ENCODE peak calls at places on chromosome 17, in seven cellular contexts. L is IMR-90, J is H1, W is neural progenitor cell, K is mesenchymal stem cell, P is H9, Q is fibroblast of lung. T is an unnamed sample.
A peak's percentile ranks its signal among the peaks of the same experiment; 100 is the strongest.

GRCh38 chr17:1713878-1714487 is 3.8 kb upstream of the TLCD2 start:
- DNase-seq in L (peak; percentile 32), J (peak; percentile 78), W (peak; percentile 86), K (peak; percentile 50), P (peak; percentile 93), Q (peak; percentile 55), T (peak; percentile 48)

GRCh38 chr17:33751702-33752065 is 458.6 kb upstream of the ASIC2 start:
- DNase-seq in L (no peak), J (no peak), W (peak; percentile 76), K (no peak), P (no peak), Q (no peak), T (peak; percentile 4)

GRCh38 chr17:20127660-20128413 is 118.7 kb downstream of the SPECC1 start:
- DNase-seq in L (peak; percentile 94), J (no peak), W (no peak), K (peak; percentile 57), P (no peak), Q (peak; percentile 93), T (peak; percentile 73)

GRCh38 chr17:58005031-58005727 is 1.9 kb downstream of the SRSF1 start:
- DNase-seq in L (peak; percentile 27), J (no peak), W (no peak), K (no peak), P (no peak), Q (no peak), T (peak; percentile 45)

GRCh38 chr17:62860962-62861873 is 53.1 kb upstream of the MARCHF10 start:
- DNase-seq in L (peak; percentile 13), J (peak; percentile 41), W (no peak), K (no peak), P (no peak), Q (no peak), T (no peak)

GRCh38 chr17:55299890-55300289 is 35.1 kb downstream of the HLF start:
- DNase-seq in L (no peak), J (no peak), W (no peak), K (no peak), P (no peak), Q (no peak), T (no peak)

GRCh38 chr17:29155235-29155965 is 24.8 kb downstream of the MYO18A start:
- DNase-seq in L (peak; percentile 61), J (no peak), W (no peak), K (peak; percentile 62), P (peak; percentile 76), Q (peak; percentile 48), T (peak; percentile 80)

GRCh38 chr17:33277436-33278100 is 15.5 kb downstream of the ASIC2 start:
- DNase-seq in L (no peak), J (no peak), W (peak; percentile 72), K (no peak), P (no peak), Q (no peak), T (peak; percentile 51)

GRCh38 chr17:77228224-77229215 is 87.8 kb downstream of the SEC14L1 start:
- DNase-seq in L (no peak), J (no peak), W (peak; percentile 50), K (no peak), P (no peak), Q (no peak), T (no peak)

GRCh38 chr17:38798614-38799500 is 499 bp downstream of the PIP4K2B start:
- DNase-seq in L (peak; percentile 35), J (no peak), W (peak; percentile 57), K (peak; percentile 67), P (peak; percentile 53), Q (peak; percentile 44), T (peak; percentile 74)

GRCh38 chr17:4152471-4152870 is 9.5 kb downstream of the CYB5D2 start:
- DNase-seq in L (peak; percentile 77), J (no peak), W (no peak), K (peak; percentile 40), P (no peak), Q (no peak), T (peak; percentile 92)

GRCh38 chr17:2214047-2214717 is 89.4 kb downstream of the SMG6 start:
- DNase-seq in L (peak; percentile 93), J (no peak), W (peak; percentile 43), K (peak; percentile 97), P (no peak), Q (peak; percentile 91), T (peak; percentile 97)

GRCh38 chr17:19546289-19547065 is 12.8 kb downstream of the SLC47A1 start:
- DNase-seq in L (no peak), J (no peak), W (peak; percentile 20), K (no peak), P (no peak), Q (no peak), T (peak; percentile 10)

GRCh38 chr17:3754458-3755334 is 31.0 kb downstream of the HASPIN start:
- DNase-seq in L (no peak), J (peak; percentile 99), W (peak; percentile 95), K (no peak), P (peak; percentile 100), Q (no peak), T (peak; percentile 58)

DNA sequence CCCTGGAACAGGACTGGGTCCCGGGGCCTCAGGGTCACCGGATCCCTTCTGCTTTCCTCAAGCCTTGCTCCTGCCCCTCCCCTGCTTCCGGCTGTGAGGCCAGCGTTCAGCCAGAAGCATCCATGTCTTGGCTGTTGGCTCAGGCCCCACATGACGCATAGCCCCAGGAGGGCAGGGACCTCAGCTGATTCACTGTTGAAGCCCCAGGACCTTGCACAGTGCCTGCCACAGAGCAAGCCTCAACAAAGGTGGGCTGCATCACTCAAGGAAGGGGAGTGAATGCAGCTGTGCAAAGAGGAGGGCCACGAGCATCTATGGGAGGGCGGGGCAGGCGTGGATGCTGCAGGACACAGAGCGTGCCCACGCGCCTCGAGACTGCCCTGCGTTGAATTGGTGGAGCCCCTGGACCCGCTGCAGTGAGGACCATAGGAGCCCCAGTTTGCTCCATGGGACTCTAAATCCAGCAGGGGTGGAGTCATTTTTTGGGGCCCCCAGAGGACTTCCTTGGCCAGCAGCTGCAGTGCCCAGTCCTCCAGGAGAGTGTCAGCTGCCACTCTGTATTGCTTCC is 28.2 kb upstream of the ITGA3 start:
- DNase-seq in L (peak; percentile 96), J (no peak), W (no peak), K (peak; percentile 95), P (peak; percentile 70), Q (peak; percentile 93), T (peak; percentile 97)
- H3K9ac ChIP-seq in L (peak overlapping the region; percentile 46), J (no peak overlapping the region), W (no peak overlapping the region), K (peak overlapping the region; percentile 77), P (no peak overlapping the region), Q (peak overlapping the region; percentile 44), T (peak overlapping the region; percentile 71)

GRCh38 chr17:30975042-30975820 is 4.4 kb downstream of the RNF135 start:
- DNase-seq in L (no peak), J (no peak), W (no peak), K (no peak), P (peak; percentile 20), Q (no peak), T (no peak)

GRCh38 chr17:30969989-30970680 is 704 bp upstream of the RNF135 start:
- DNase-seq in L (no peak), J (peak; percentile 56), W (peak; percentile 54), K (no peak), P (peak; percentile 60), Q (peak; percentile 59), T (peak; percentile 53)

DNA sequence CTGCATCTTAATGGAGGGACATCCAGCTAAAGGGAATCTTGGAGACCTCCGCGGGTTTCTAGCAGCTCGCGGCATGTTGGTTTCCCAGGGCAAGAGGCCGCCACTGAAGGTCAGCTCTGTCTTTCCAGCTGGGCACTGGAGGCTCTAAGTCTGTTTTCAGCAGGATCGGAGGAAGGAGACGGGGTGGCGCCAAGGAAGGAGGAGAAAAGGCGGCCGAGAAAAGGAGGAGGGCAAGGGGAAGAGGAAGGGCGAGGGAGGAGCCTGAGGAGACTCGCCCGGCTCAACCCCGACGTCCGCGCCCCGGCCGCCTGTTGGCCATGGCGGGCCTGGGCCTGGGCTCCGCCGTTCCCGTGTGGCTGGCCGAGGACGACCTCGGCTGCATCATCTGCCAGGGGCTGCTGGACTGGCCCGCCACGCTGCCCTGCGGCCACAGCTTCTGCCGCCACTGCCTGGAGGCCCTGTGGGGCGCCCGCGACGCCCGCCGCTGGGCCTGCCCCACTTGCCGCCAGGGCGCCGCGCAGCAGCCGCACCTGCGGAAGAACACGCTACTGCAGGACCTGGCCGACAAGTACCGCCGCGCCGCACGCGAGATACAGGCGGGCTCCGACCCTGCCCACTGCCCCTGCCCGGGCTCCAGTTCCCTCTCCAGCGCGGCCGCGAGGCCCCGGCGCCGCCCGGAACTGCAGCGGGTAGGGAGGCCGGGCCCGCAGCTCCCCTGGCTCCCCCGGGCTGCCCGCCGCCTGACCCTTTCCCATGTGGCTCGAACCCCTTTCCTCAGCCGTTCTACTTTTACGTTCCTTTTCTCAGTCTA is at the start of gene RNF135:
- DNase-seq in L (peak; percentile 82), J (peak; percentile 85), W (peak; percentile 87), K (peak; percentile 91), P (peak; percentile 92), Q (peak; percentile 86), T (peak; percentile 96)
- H2AFZ ChIP-seq in L (peak within 1 kb of the TSS; percentile 96), J (peak within 1 kb of the TSS; percentile 55), W (peak within 1 kb of the TSS; percentile 87), K (peak within 1 kb of the TSS; percentile 96), P (peak within 1 kb of the TSS; percentile 95), Q (peak within 1 kb of the TSS; percentile 94), T (peak within 1 kb of the TSS; percentile 97)

GRCh38 chr17:48549909-48550308 is 5.0 kb upstream of the HOXB2 start:
- DNase-seq in L (peak; percentile 89), J (no peak), W (no peak), K (peak; percentile 61), P (no peak), Q (peak; percentile 78), T (no peak)

GRCh38 chr17:48551601-48552452 is 6.9 kb upstream of the HOXB2 start:
- DNase-seq in L (peak; percentile 32), J (no peak), W (no peak), K (peak; percentile 32), P (no peak), Q (peak; percentile 55), T (no peak)

GRCh38 chr17:48548687-48549621 is 4.0 kb upstream of the HOXB2 start:
- DNase-seq in L (peak; percentile 29), J (no peak), W (no peak), K (peak; percentile 57), P (no peak), Q (peak; percentile 51), T (no peak)

GRCh38 chr17:48551206-48551597 is 6.3 kb upstream of the HOXB2 start:
- DNase-seq in L (peak; percentile 42), J (no peak), W (no peak), K (peak; percentile 32), P (no peak), Q (peak; percentile 60), T (no peak)

DNA sequence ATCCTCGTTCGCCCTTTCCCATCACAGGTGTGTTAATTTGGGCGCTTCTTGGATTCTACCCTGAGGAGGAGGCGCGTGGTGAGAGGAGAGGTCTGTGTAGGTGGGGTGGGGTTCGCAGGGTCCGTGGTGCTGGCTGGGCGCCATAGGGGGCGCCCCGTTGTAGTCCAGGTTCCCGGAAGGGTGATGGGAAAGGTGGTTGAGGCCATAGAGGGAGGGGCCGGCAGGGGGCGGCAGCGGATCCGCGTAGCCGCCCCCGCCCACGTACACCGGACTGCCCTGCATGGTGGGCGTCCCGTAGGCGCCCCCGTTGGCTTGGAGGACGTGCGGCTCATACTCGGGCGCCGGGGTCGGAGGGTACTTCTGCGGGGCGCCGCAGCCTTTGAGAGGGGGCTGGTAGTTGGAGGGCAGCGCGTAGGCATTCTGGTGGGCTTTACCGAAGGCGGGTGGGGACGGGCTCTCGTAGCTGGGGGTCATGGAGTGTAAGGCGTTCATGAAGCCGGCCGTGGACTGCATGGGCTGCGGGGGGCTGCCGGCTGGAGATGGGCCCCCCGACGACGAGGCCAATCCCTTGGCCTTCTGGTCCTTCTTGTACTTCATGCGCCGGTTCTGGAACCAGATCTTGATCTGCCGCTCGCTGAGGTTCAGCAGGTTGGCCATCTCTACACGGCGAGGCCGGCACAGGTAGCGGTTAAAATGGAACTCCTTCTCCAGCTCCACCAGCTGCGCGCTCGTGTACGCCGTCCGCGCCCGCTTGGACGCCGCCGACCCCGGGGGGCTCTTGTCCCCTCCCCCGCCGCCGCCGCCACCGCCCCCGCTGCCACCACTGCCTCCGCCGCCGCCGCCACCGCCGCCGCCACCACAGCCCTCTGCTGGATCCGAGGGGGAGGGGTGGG is 5.7 kb upstream of the HOXB2 start:
- DNase-seq in L (peak; percentile 40), J (no peak), W (peak; percentile 38), K (peak; percentile 35), P (peak; percentile 75), Q (peak; percentile 40), T (no peak)
- H3K9ac ChIP-seq in L (peak overlapping the region; percentile 79), J (no peak overlapping the region), W (no peak overlapping the region), K (peak overlapping the region; percentile 100), P (no peak overlapping the region), Q (peak overlapping the region; percentile 11), T (no peak overlapping the region)

GRCh38 chr17:82217530-82218204 is 5.0 kb upstream of the CCDC57 start:
- DNase-seq in L (peak; percentile 90), J (no peak), W (no peak), K (peak; percentile 94), P (no peak), Q (peak; percentile 86), T (peak; percentile 91)
- H2AFZ ChIP-seq in L (peak overlapping the region; percentile 88), J (no peak overlapping the region), W (no peak overlapping the region), K (no peak overlapping the region), P (no peak overlapping the region), Q (no peak overlapping the region), T (no peak overlapping the region)

T was measured in GM23248.